ENCODE peak calls at places on chromosomes 3 and 15, in four cellular contexts. X is HEK293T, L is HepG2, T is K562. J is an unnamed sample.

GRCh38 chr15:79682851-79683288 is 213.9 kb downstream of the MTHFS start:
- DNase-seq in X (no peak), L (no peak), T (no peak), J (no peak)

GRCh38 chr15:64600794-64601193 is 140.4 kb downstream of the ZNF609 start:
- DNase-seq in T (no peak), X (no peak), L (no peak), J (no peak)

GRCh38 chr3:69565316-69565715 is 173.9 kb upstream of the MITF start:
- DNase-seq in X (no peak), L (no peak), T (no peak), J (no peak)

GRCh38 chr3:53841296-53841695 is 4.9 kb downstream of the CHDH start:
- DNase-seq in L (peak; percentile 51), T (no peak), X (no peak), J (no peak)

GRCh38 chr15:92611995-92612745 is 43.4 kb downstream of the FAM174B start:
- DNase-seq in L (no peak), X (no peak), T (no peak), J (no peak)

GRCh38 chr3:57856675-57857074 is 100.6 kb downstream of the SLMAP start:
- DNase-seq in X (no peak), T (no peak), L (no peak), J (no peak)

GRCh38 chr3:18751514-18751913 is 326.4 kb upstream of the SATB1 start:
- DNase-seq in X (no peak), T (no peak), L (no peak), J (no peak)

GRCh38 chr3:72999971-73000370 is 3.4 kb downstream of the PPP4R2 start:
- DNase-seq in T (no peak), L (no peak), X (no peak), J (no peak)

GRCh38 chr15:78695046-78695671 is 54.1 kb upstream of the CHRNB4 start:
- DNase-seq in T (no peak), X (no peak), L (no peak), J (no peak)

GRCh38 chr15:43776101-43776717 is 557 bp downstream of the ELL3 start:
- DNase-seq in L (no peak), T (no peak), X (no peak), J (peak; percentile 66)

GRCh38 chr3:26967531-26967930 is 345.0 kb downstream of the LRRC3B start:
- DNase-seq in T (no peak), L (no peak), X (no peak), J (no peak)

DNA sequence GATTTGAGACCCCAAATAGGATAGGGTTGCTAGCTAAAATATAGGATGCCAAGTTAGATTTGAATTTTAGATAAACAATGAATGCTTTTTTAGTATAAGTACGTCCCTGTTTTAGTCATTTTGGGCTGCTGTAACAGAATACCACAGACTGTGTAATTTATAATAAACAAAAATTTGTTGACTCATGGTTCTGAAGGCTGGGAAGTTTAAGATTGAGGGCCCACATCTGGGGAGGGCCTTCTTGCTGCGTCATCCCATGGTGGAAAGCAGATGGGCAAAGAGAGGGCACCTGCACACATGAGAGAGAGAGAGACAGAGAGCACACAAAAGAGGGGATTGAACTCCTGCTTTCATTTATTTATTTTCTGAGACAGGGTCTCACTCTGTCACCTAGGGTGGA is 246.5 kb downstream of the EPHB1 start:
- DNase-seq in L (no peak), X (no peak), T (no peak), J (no peak)
- TF ChIP-seq FOXK2 in L (no peak), X (no peak), T (no peak), J (no peak)

GRCh38 chr15:32956006-32956405 is 238.2 kb downstream of the GREM1 start:
- DNase-seq in T (peak; percentile 11), X (peak; percentile 23), L (peak; percentile 25), J (no peak)
- TF ChIP-seq FOXK2 in T (no peak), X (no peak), L (no peak), J (no peak)

DNA sequence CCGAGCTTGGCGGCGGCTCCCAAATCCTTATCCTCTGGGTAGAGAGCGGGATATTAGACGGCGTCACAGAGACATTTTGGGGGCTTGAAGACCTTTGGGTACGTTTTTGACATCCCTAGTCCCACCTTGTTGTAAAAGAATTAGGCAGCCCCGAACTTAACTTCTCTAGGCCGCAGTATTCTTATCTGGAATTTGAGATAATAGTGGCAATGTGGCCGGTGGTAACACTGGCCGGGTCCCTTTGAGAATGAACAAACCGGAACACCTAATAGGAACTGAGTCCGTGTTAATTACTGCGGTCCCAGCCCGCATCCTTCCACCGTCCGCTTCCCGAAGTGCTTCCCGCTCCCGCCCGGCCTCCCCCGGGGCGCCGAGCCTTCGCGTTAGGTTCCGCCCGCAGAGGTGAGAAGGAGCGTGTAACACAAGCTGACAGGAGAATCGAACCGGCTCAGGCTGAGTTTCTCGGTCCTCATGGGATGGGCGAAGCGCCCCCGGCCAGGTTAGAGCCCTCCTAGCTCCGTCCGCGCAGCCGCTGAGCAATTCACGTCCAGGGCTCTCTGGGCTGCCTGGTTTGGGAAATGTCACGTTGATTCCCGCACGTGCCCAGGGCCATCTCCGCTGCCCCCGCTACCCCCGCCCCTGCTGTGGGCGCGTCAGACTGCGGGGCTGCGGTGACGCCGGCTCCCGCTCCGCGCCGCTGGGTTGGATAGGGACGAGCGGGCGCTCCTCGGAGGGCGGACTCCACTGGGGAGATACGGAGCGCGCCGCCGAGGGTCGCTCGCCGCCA is 826 bp downstream of the CLDN11 start:
- DNase-seq in X (no peak), T (no peak), L (no peak), J (no peak)
- TF ChIP-seq FOXK2 in X (no peak), T (no peak), L (no peak), J (no peak)

DNA sequence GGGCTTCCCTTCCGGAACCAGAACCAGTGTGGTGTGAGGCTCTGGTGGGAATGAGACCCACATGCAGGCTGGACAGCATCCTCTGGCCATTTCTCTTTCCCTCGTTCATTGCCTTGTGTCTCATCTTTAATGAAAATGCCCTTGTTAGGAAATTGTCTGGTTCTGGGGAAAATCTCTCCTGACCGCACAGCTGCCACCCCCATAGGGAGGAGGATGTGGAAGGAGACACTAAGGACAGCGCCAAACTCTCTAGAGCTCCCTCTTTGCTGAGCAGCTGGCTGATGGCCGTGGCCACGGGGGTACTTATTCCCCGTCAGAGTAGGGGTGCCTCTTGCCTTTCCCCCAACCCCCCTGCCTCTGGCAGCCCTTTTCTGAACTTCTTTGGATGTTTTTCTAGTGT is 297.6 kb upstream of the C2CD4B start:
- DNase-seq in T (no peak), X (no peak), L (no peak), J (no peak)
- TF ChIP-seq FOXK2 in T (no peak), X (no peak), L (no peak), J (no peak)

DNA sequence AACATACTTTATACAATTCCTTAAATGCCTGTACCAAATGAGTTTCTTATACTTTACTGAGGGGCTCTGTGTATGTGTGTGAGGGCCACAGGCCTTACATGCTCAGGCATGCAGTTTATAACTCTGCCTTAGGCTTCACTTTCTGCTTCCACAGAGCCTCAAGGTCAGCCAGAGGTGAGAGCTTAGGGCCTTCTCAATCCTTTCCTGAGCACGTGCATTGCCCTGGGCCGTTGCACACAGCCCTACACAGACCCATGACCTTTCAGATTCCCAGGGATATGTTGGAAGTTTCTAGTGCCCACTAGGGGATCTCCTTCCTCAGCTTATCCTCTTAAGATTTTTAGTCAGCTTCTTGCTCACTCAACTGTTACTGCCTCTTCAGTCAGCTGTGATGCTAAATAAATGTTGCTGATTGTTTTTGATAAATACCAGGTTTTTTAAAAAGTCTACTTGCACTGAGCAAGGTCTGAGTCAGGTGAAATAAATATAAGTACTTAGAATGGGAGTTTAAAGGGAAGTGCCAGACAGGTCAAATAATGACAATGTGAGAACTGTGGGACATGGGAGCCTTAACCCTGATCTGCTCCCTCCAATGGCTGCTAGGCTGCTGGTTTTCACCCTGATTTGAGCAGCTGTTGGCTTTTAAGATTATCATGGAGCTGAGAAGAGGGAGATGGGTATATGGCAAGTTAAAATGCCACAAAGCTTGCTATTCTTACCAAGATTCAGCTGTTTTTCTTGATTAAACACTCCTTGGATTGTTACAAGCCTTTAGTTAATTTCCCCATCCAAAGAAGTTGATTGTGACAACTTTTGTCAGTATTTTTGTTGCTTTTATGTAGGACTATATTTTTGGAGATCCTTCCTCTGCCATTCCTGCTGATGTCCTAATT is 169.5 kb downstream of the PLD1 start:
- DNase-seq in L (peak; percentile 25), X (no peak), T (no peak), J (no peak)
- TF ChIP-seq FOXK2 in L (no peak), X (no peak), T (no peak), J (no peak)

GRCh38 chr15:72800819-72801481 is 17.4 kb upstream of the ADPGK start:
- DNase-seq in T (no peak), L (no peak), X (no peak), J (no peak)
- TF ChIP-seq FOXK2 in T (no peak), L (no peak), X (no peak), J (no peak)

GRCh38 chr3:38000965-38001455 is 10.4 kb downstream of the VILL start:
- DNase-seq in L (no peak), T (no peak), X (no peak), J (no peak)
- TF ChIP-seq FOXK2 in L (no peak), T (no peak), X (no peak), J (no peak)

J was measured in GM12878.